ENCODE peak calls at places on chromosomes 16 and 17, in eight cellular contexts. T is endothelial cell; Y is stimulated activated CD4-positive, alpha-beta T cell treated with anti-CD3 and anti-CD28 coated beads, TNF-alpha, amount 100 ng/mL, for 24 hours; D is tibial artery; O is activated T-cell treated with anti-CD3 and anti-CD28 coated beads, Interleukin-2, amount 50 U/mL, for 4 hours; P is NCI-H2107; I is substantia nigra; J is upper lobe of right lung. X is an unnamed sample.

GRCh38 chr16:4624827-4625616 is 396 bp downstream of the MGRN1 start:
- DNase-seq in T (peak), Y (peak), D (peak), O (peak), P (no peak), I (no peak), J (peak), X (no peak)

GRCh38 chr17:34816806-34817205 is 144.5 kb downstream of the CCT6B start:
- DNase-seq in T (no peak), Y (no peak), D (no peak), O (no peak), P (no peak), I (no peak), J (no peak), X (no peak)

GRCh38 chr17:45021607-45022287 is 29.7 kb downstream of the DCAKD start:
- DNase-seq in T (peak), Y (peak), D (peak), O (peak), P (peak), I (no peak), J (peak), X (no peak)

GRCh38 chr16:27195941-27196595 is 7.3 kb upstream of the KDM8 start:
- DNase-seq in T (no peak), Y (no peak), D (no peak), O (peak), P (no peak), I (no peak), J (no peak), X (no peak)

GRCh38 chr16:57239089-57239488 is 6.0 kb upstream of the ARL2BP start:
- DNase-seq in T (no peak), Y (no peak), D (no peak), O (no peak), P (no peak), I (no peak), J (no peak), X (no peak)

GRCh38 chr17:496761-497586 is 144.4 kb upstream of the RPH3AL start:
- DNase-seq in T (no peak), Y (no peak), D (no peak), O (no peak), P (no peak), I (no peak), J (no peak), X (no peak)

GRCh38 chr17:34637548-34638525 is 58.5 kb downstream of the TMEM132E start:
- DNase-seq in T (peak), Y (peak), D (peak), O (peak), P (no peak), I (peak), J (peak), X (no peak)

GRCh38 chr17:80755650-80756405 is 211.2 kb downstream of the RPTOR start:
- DNase-seq in T (no peak), Y (no peak), D (no peak), O (no peak), P (peak), I (no peak), J (no peak), X (no peak)

GRCh38 chr17:17683710-17684365 is 2.6 kb downstream of the RAI1 start:
- DNase-seq in T (no peak), Y (no peak), D (no peak), O (no peak), P (no peak), I (no peak), J (no peak), X (no peak)

GRCh38 chr17:80892019-80892855 is 99.4 kb upstream of the CHMP6 start:
- DNase-seq in T (no peak), Y (peak), D (peak), O (peak), P (no peak), I (no peak), J (no peak), X (peak)

GRCh38 chr16:27450836-27451341 is 48.9 kb downstream of the IL21R start:
- DNase-seq in T (no peak), Y (no peak), D (no peak), O (no peak), P (no peak), I (no peak), J (no peak), X (no peak)